ENCODE peak calls at places on chromosomes 4 and X, in five cellular contexts. U is K562, L is H1, P is GM12878, R is HepG2. V is an unnamed sample.
A peak's percentile ranks its signal among the peaks of the same experiment; 100 is the strongest.

GRCh38 chrX:153669174-153669890 is 4.3 kb downstream of the PNCK start:
- DNase-seq in U (peak; percentile 68), L (peak; percentile 70), P (no peak), R (no peak), V (no peak)

GRCh38 chr4:33715996-33716395 is 2528.3 kb downstream of the ARAP2 start:
- DNase-seq in U (no peak), L (no peak), P (no peak), R (no peak), V (no peak)

GRCh38 chr4:153013202-153013988 is 77.3 kb downstream of the FHDC1 start:
- DNase-seq in U (no peak), L (no peak), P (no peak), R (no peak), V (no peak)

GRCh38 chr4:161454860-161455259 is 708.9 kb downstream of the FSTL5 start:
- DNase-seq in U (no peak), L (no peak), P (no peak), R (no peak), V (no peak)

GRCh38 chrX:134734343-134735001 is 76.2 kb upstream of the PLAC1 start:
- DNase-seq in U (no peak), L (no peak), P (no peak), R (no peak), V (no peak)

GRCh38 chrX:71615954-71616353 is 2.4 kb downstream of the CXCR3 start:
- DNase-seq in U (no peak), L (no peak), P (no peak), R (no peak), V (no peak)

GRCh38 chrX:3599787-3600465 is 113.5 kb downstream of the PRKX start:
- DNase-seq in U (no peak), L (no peak), P (no peak), R (no peak), V (no peak)

GRCh38 chr4:163395055-163395454 is 51.4 kb downstream of the NPY5R start:
- DNase-seq in U (no peak), L (no peak), P (no peak), R (no peak), V (no peak)

GRCh38 chrX:65999563-66000148 is 40.2 kb downstream of the VSIG4 start:
- DNase-seq in U (peak; percentile 40), L (no peak), P (no peak), R (no peak), V (no peak)

GRCh38 chr4:173507471-173508385 is 22.3 kb downstream of the HAND2 start:
- DNase-seq in U (no peak), L (peak; percentile 74), P (no peak), R (no peak), V (no peak)

GRCh38 chr4:88442636-88443260 is 14.2 kb upstream of the HERC5 start:
- DNase-seq in U (peak; percentile 9), L (no peak), P (no peak), R (no peak), V (no peak)

GRCh38 chr4:122588453-122589238 is 32.2 kb downstream of the IL21 start:
- DNase-seq in U (no peak), L (no peak), P (no peak), R (no peak), V (no peak)

GRCh38 chrX:21590012-21590776 is 67.9 kb downstream of the KLHL34 start:
- DNase-seq in U (no peak), L (no peak), P (no peak), R (no peak), V (no peak)

GRCh38 chrX:21581479-21581878 is 76.7 kb downstream of the KLHL34 start:
- DNase-seq in U (no peak), L (no peak), P (no peak), R (no peak), V (no peak)

DNA sequence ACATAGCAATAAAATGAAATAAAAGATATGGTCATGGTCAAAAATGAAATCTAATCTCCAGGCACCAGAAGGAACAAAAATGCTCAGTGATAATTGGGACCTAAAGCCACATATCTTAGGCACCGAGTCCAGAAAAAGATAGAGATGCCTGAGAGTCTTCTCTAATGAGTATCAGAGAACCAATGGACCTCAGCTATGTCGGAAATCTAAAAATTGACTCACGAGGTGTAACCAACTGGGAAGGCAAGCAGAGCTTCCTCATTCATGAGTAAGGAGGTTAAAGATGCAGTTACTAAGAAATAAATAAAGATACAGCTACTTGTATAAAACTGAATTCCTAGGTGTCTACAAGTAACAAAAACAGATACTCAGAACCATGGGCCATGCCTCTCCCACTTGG is 72.1 kb downstream of the KLHL34 start:
- DNase-seq in U (no peak), L (no peak), P (no peak), R (no peak), V (no peak)
- TF ChIP-seq EZH2 in U (no peak), L (no peak), P (no peak), R (no peak), V (no peak)

GRCh38 chr4:149766135-149766534 is 49.5 kb downstream of the IQCM start:
- DNase-seq in U (no peak), L (no peak), P (no peak), R (no peak), V (no peak)
- TF ChIP-seq SP1 in U (no peak), L (no peak), P (no peak), R (no peak), V (no peak)

GRCh38 chr4:113973349-113973748 is 6.1 kb downstream of the ARSJ start:
- DNase-seq in U (no peak), L (no peak), P (no peak), R (no peak), V (no peak)
- TF ChIP-seq EZH2 in U (no peak), L (no peak), P (no peak), R (no peak), V (no peak)

DNA sequence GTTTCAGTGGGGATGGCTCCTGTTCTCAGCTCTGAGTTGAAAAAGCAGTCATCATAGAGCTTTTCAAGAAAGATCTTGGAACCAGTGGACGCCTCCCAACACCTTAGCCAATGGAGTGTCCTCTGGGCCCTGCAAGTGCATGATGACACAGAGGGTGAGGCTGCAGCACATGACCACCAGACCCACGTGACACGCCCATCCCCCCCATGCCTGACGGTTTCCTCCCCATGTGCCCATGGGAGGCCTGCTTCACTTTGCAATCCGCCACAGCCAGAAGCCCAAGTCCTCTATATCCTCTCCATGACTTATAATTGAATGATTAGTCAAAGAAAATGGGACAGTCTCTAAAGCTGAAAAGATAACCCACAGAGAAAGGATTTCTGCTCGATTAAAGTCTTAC is 187.0 kb downstream of the AFAP1 start:
- DNase-seq in U (peak; percentile 41), L (no peak), P (no peak), R (no peak), V (no peak)
- TF ChIP-seq SP1 in U (no peak), L (no peak), P (no peak), R (no peak), V (no peak)

GRCh38 chr4:10461091-10461849 is 4.0 kb upstream of the ZNF518B start:
- DNase-seq in U (peak; percentile 83), L (peak; percentile 86), P (peak; percentile 31), R (no peak), V (no peak)
- TF ChIP-seq EZH2 in U (no peak), L (no peak), P (no peak), R (no peak), V (no peak)

DNA sequence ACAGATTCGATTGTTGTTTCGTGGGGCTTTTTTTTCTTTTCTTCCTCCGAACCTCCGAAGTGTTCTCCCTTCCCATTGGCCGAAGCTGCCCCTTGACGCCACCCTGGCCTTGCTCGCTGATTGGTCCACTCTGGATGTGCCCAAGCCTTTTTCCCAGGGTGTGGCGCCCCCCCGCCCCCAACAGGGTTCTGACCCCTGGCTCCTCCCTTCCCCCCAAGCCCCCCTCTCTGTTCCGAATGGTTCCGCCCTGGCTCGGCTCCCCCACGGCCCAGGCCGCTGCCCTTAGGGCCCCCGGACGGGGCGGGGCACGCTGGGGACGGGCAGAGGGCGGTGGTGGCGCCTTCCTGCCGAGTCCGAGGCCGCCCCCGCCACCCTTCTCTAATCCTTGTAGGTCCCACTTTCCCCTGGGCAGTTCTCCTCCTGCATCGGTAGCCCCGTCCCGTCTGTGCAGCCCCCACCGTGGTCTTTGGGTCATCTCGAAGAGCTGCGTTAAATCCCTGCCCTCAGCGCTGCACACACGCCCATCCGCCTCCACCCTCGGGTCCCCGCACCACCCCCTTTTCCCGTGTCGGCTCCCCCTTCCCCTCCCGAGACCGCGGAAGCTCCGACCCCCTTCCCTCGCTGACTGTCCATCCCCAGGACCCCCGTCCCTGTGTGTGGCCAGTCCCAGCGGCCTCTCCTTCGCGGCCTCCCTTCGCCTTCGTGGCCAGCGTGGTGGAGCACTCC is 25.6 kb downstream of the UTP14A start:
- DNase-seq in U (peak; percentile 90), L (peak; percentile 82), P (peak; percentile 55), R (peak; percentile 62), V (peak; percentile 79)
- TF ChIP-seq SP1 in U (peak; percentile 62), L (peak; percentile 42), P (peak; percentile 25), R (no peak), V (no peak)

V was measured in HCT116.